ENCODE peak calls at places on chromosome 4, in eight cellular contexts. One of them, this sample, is unnamed.

GRCh38 chr4:45033676-45034410 is 307.5 kb upstream of the GNPDA2 start:
- DNase-seq in heart left ventricle: peak
- DNase-seq in mesenchymal stem cell: no peak
- DNase-seq in tibial artery: no peak
- DNase-seq in CD8-positive, alpha-beta memory T cell: no peak
- DNase-seq in CD4-positive, alpha-beta T cell: no peak
- DNase-seq in right lobe of liver: no peak
- DNase-seq in dorsolateral prefrontal cortex: no peak
- DNase-seq in this sample: no peak

GRCh38 chr4:123361195-123361861 is 35.3 kb upstream of the SPRY1 start:
- DNase-seq in heart left ventricle: no peak
- DNase-seq in mesenchymal stem cell: peak
- DNase-seq in tibial artery: no peak
- DNase-seq in CD8-positive, alpha-beta memory T cell: no peak
- DNase-seq in CD4-positive, alpha-beta T cell: no peak
- DNase-seq in right lobe of liver: no peak
- DNase-seq in dorsolateral prefrontal cortex: no peak
- DNase-seq in this sample: peak

GRCh38 chr4:110633358-110634319 is 10.8 kb upstream of the PITX2 start:
- DNase-seq in heart left ventricle: no peak
- DNase-seq in mesenchymal stem cell: peak
- DNase-seq in tibial artery: no peak
- DNase-seq in CD8-positive, alpha-beta memory T cell: no peak
- DNase-seq in CD4-positive, alpha-beta T cell: no peak
- DNase-seq in right lobe of liver: no peak
- DNase-seq in dorsolateral prefrontal cortex: no peak
- DNase-seq in this sample: no peak

GRCh38 chr4:6368601-6369000 is 99.0 kb downstream of the WFS1 start:
- DNase-seq in heart left ventricle: no peak
- DNase-seq in mesenchymal stem cell: no peak
- DNase-seq in tibial artery: no peak
- DNase-seq in CD8-positive, alpha-beta memory T cell: no peak
- DNase-seq in CD4-positive, alpha-beta T cell: no peak
- DNase-seq in right lobe of liver: peak
- DNase-seq in dorsolateral prefrontal cortex: no peak
- DNase-seq in this sample: no peak

GRCh38 chr4:123816970-123817688 is 420.5 kb downstream of the SPRY1 start:
- DNase-seq in heart left ventricle: no peak
- DNase-seq in mesenchymal stem cell: no peak
- DNase-seq in tibial artery: no peak
- DNase-seq in CD8-positive, alpha-beta memory T cell: no peak
- DNase-seq in CD4-positive, alpha-beta T cell: no peak
- DNase-seq in right lobe of liver: no peak
- DNase-seq in dorsolateral prefrontal cortex: no peak
- DNase-seq in this sample: no peak

GRCh38 chr4:5965225-5965624 is 53.0 kb downstream of the C4orf50 start:
- DNase-seq in heart left ventricle: no peak
- DNase-seq in mesenchymal stem cell: no peak
- DNase-seq in tibial artery: no peak
- DNase-seq in CD8-positive, alpha-beta memory T cell: no peak
- DNase-seq in CD4-positive, alpha-beta T cell: no peak
- DNase-seq in right lobe of liver: no peak
- DNase-seq in dorsolateral prefrontal cortex: no peak
- DNase-seq in this sample: no peak

GRCh38 chr4:154760895-154761294 is 17.1 kb downstream of the LRAT start:
- DNase-seq in heart left ventricle: no peak
- DNase-seq in mesenchymal stem cell: no peak
- DNase-seq in tibial artery: no peak
- DNase-seq in CD8-positive, alpha-beta memory T cell: no peak
- DNase-seq in CD4-positive, alpha-beta T cell: no peak
- DNase-seq in right lobe of liver: no peak
- DNase-seq in dorsolateral prefrontal cortex: no peak
- DNase-seq in this sample: no peak

GRCh38 chr4:105808459-105809041 is 86.7 kb upstream of the NPNT start:
- DNase-seq in heart left ventricle: no peak
- DNase-seq in mesenchymal stem cell: peak
- DNase-seq in tibial artery: peak
- DNase-seq in CD8-positive, alpha-beta memory T cell: no peak
- DNase-seq in CD4-positive, alpha-beta T cell: no peak
- DNase-seq in right lobe of liver: no peak
- DNase-seq in dorsolateral prefrontal cortex: no peak
- DNase-seq in this sample: peak

GRCh38 chr4:10082047-10082446 is 34.6 kb downstream of the WDR1 start:
- DNase-seq in heart left ventricle: peak
- DNase-seq in mesenchymal stem cell: no peak
- DNase-seq in tibial artery: peak
- DNase-seq in CD8-positive, alpha-beta memory T cell: no peak
- DNase-seq in CD4-positive, alpha-beta T cell: no peak
- DNase-seq in right lobe of liver: peak
- DNase-seq in dorsolateral prefrontal cortex: no peak
- DNase-seq in this sample: no peak

GRCh38 chr4:140367738-140368137 is 5.7 kb upstream of the SCOC start:
- DNase-seq in heart left ventricle: no peak
- DNase-seq in mesenchymal stem cell: no peak
- DNase-seq in tibial artery: no peak
- DNase-seq in CD8-positive, alpha-beta memory T cell: no peak
- DNase-seq in CD4-positive, alpha-beta T cell: no peak
- DNase-seq in right lobe of liver: no peak
- DNase-seq in dorsolateral prefrontal cortex: no peak
- DNase-seq in this sample: no peak

GRCh38 chr4:72983706-72984105 is 85.8 kb downstream of the COX18 start:
- DNase-seq in heart left ventricle: no peak
- DNase-seq in mesenchymal stem cell: no peak
- DNase-seq in tibial artery: no peak
- DNase-seq in CD8-positive, alpha-beta memory T cell: no peak
- DNase-seq in CD4-positive, alpha-beta T cell: no peak
- DNase-seq in right lobe of liver: no peak
- DNase-seq in dorsolateral prefrontal cortex: no peak
- DNase-seq in this sample: no peak

GRCh38 chr4:865121-865465 is 39.2 kb upstream of the CPLX1 start:
- DNase-seq in heart left ventricle: no peak
- DNase-seq in mesenchymal stem cell: no peak
- DNase-seq in tibial artery: no peak
- DNase-seq in CD8-positive, alpha-beta memory T cell: no peak
- DNase-seq in CD4-positive, alpha-beta T cell: no peak
- DNase-seq in right lobe of liver: peak
- DNase-seq in dorsolateral prefrontal cortex: no peak
- DNase-seq in this sample: no peak

GRCh38 chr4:111510535-111510934 is 634.7 kb upstream of the FAM241A start:
- DNase-seq in heart left ventricle: no peak
- DNase-seq in mesenchymal stem cell: no peak
- DNase-seq in tibial artery: no peak
- DNase-seq in CD8-positive, alpha-beta memory T cell: no peak
- DNase-seq in CD4-positive, alpha-beta T cell: no peak
- DNase-seq in right lobe of liver: no peak
- DNase-seq in dorsolateral prefrontal cortex: no peak
- DNase-seq in this sample: no peak

GRCh38 chr4:147309434-147309833 is 171.5 kb upstream of the EDNRA start:
- DNase-seq in heart left ventricle: no peak
- DNase-seq in mesenchymal stem cell: peak
- DNase-seq in tibial artery: no peak
- DNase-seq in CD8-positive, alpha-beta memory T cell: no peak
- DNase-seq in CD4-positive, alpha-beta T cell: no peak
- DNase-seq in right lobe of liver: no peak
- DNase-seq in dorsolateral prefrontal cortex: no peak
- DNase-seq in this sample: no peak

GRCh38 chr4:2796261-2797187 is 3.6 kb downstream of the SH3BP2 start:
- DNase-seq in heart left ventricle: peak
- DNase-seq in mesenchymal stem cell: peak
- DNase-seq in tibial artery: peak
- DNase-seq in CD8-positive, alpha-beta memory T cell: no peak
- DNase-seq in CD4-positive, alpha-beta T cell: no peak
- DNase-seq in right lobe of liver: peak
- DNase-seq in dorsolateral prefrontal cortex: no peak
- DNase-seq in this sample: peak

GRCh38 chr4:90841676-90842075 is 714.5 kb downstream of the CCSER1 start:
- DNase-seq in heart left ventricle: no peak
- DNase-seq in mesenchymal stem cell: no peak
- DNase-seq in tibial artery: no peak
- DNase-seq in CD8-positive, alpha-beta memory T cell: no peak
- DNase-seq in CD4-positive, alpha-beta T cell: no peak
- DNase-seq in right lobe of liver: no peak
- DNase-seq in dorsolateral prefrontal cortex: no peak
- DNase-seq in this sample: no peak

GRCh38 chr4:183345261-183345660 is 23.0 kb upstream of the CLDN24 start:
- DNase-seq in heart left ventricle: no peak
- DNase-seq in mesenchymal stem cell: no peak
- DNase-seq in tibial artery: no peak
- DNase-seq in CD8-positive, alpha-beta memory T cell: no peak
- DNase-seq in CD4-positive, alpha-beta T cell: no peak
- DNase-seq in right lobe of liver: no peak
- DNase-seq in dorsolateral prefrontal cortex: no peak
- DNase-seq in this sample: no peak

DNA sequence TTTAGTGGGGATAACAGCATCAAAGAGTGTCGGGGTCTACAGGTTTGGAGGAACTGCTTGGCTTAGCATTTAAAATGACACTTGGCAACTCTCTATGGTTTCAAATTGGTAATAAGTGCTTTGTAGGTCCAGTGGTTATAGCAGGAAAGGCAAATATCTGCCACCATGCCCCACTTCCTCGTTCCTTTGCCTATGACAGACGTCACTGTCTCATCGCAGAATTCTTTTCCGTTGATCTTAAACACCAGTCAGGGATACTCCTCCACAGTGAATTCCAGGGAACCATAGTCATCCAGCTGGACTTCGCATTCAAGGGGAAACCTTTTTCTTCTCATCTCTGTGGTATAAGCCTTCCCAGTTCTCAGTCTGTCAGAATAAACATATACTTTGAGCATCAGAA is 319.1 kb downstream of the GPAT3 start:
- DNase-seq in heart left ventricle: no peak
- DNase-seq in mesenchymal stem cell: peak
- DNase-seq in tibial artery: no peak
- DNase-seq in CD8-positive, alpha-beta memory T cell: no peak
- DNase-seq in CD4-positive, alpha-beta T cell: no peak
- DNase-seq in right lobe of liver: no peak
- DNase-seq in dorsolateral prefrontal cortex: no peak
- DNase-seq in this sample: no peak
- H3K27ac ChIP-seq in heart left ventricle: no peak
- H3K27ac ChIP-seq in mesenchymal stem cell: peak
- H3K27ac ChIP-seq in tibial artery: no peak
- H3K27ac ChIP-seq in CD8-positive, alpha-beta memory T cell: no peak
- H3K27ac ChIP-seq in CD4-positive, alpha-beta T cell: no peak
- H3K27ac ChIP-seq in right lobe of liver: no peak
- H3K27ac ChIP-seq in dorsolateral prefrontal cortex: no peak
- H3K27ac ChIP-seq in this sample: no peak

GRCh38 chr4:48037117-48037462 is 20.5 kb downstream of the NIPAL1 start:
- DNase-seq in heart left ventricle: no peak
- DNase-seq in mesenchymal stem cell: no peak
- DNase-seq in tibial artery: no peak
- DNase-seq in CD8-positive, alpha-beta memory T cell: no peak
- DNase-seq in CD4-positive, alpha-beta T cell: no peak
- DNase-seq in right lobe of liver: no peak
- DNase-seq in dorsolateral prefrontal cortex: no peak
- DNase-seq in this sample: no peak
- H3K27ac ChIP-seq in heart left ventricle: no peak
- H3K27ac ChIP-seq in mesenchymal stem cell: no peak
- H3K27ac ChIP-seq in tibial artery: no peak
- H3K27ac ChIP-seq in CD8-positive, alpha-beta memory T cell: no peak
- H3K27ac ChIP-seq in CD4-positive, alpha-beta T cell: no peak
- H3K27ac ChIP-seq in right lobe of liver: no peak
- H3K27ac ChIP-seq in dorsolateral prefrontal cortex: no peak
- H3K27ac ChIP-seq in this sample: no peak

GRCh38 chr4:137359691-137360315 is 172.5 kb downstream of the PCDH18 start:
- DNase-seq in heart left ventricle: no peak
- DNase-seq in mesenchymal stem cell: no peak
- DNase-seq in tibial artery: no peak
- DNase-seq in CD8-positive, alpha-beta memory T cell: no peak
- DNase-seq in CD4-positive, alpha-beta T cell: no peak
- DNase-seq in right lobe of liver: no peak
- DNase-seq in dorsolateral prefrontal cortex: no peak
- DNase-seq in this sample: no peak
- H3K27ac ChIP-seq in heart left ventricle: no peak
- H3K27ac ChIP-seq in mesenchymal stem cell: no peak
- H3K27ac ChIP-seq in tibial artery: peak
- H3K27ac ChIP-seq in CD8-positive, alpha-beta memory T cell: no peak
- H3K27ac ChIP-seq in CD4-positive, alpha-beta T cell: no peak
- H3K27ac ChIP-seq in right lobe of liver: no peak
- H3K27ac ChIP-seq in dorsolateral prefrontal cortex: no peak
- H3K27ac ChIP-seq in this sample: no peak

GRCh38 chr4:54226399-54227260 is 2.5 kb upstream of the PDGFRA start:
- DNase-seq in heart left ventricle: peak
- DNase-seq in mesenchymal stem cell: peak
- DNase-seq in tibial artery: peak
- DNase-seq in CD8-positive, alpha-beta memory T cell: no peak
- DNase-seq in CD4-positive, alpha-beta T cell: no peak
- DNase-seq in right lobe of liver: peak
- DNase-seq in dorsolateral prefrontal cortex: no peak
- DNase-seq in this sample: peak

GRCh38 chr4:54228064-54228527 is 997 bp upstream of the PDGFRA start:
- DNase-seq in heart left ventricle: peak
- DNase-seq in mesenchymal stem cell: peak
- DNase-seq in tibial artery: peak
- DNase-seq in CD8-positive, alpha-beta memory T cell: no peak
- DNase-seq in CD4-positive, alpha-beta T cell: no peak
- DNase-seq in right lobe of liver: peak
- DNase-seq in dorsolateral prefrontal cortex: peak
- DNase-seq in this sample: peak

GRCh38 chr4:54224960-54225670 is 4.0 kb upstream of the PDGFRA start:
- DNase-seq in heart left ventricle: no peak
- DNase-seq in mesenchymal stem cell: no peak
- DNase-seq in tibial artery: no peak
- DNase-seq in CD8-positive, alpha-beta memory T cell: no peak
- DNase-seq in CD4-positive, alpha-beta T cell: no peak
- DNase-seq in right lobe of liver: no peak
- DNase-seq in dorsolateral prefrontal cortex: no peak
- DNase-seq in this sample: no peak

GRCh38 chr4:54227261-54228063 is 1.6 kb upstream of the PDGFRA start:
- DNase-seq in heart left ventricle: no peak
- DNase-seq in mesenchymal stem cell: peak
- DNase-seq in tibial artery: peak
- DNase-seq in CD8-positive, alpha-beta memory T cell: no peak
- DNase-seq in CD4-positive, alpha-beta T cell: no peak
- DNase-seq in right lobe of liver: peak
- DNase-seq in dorsolateral prefrontal cortex: no peak
- DNase-seq in this sample: peak

DNA sequence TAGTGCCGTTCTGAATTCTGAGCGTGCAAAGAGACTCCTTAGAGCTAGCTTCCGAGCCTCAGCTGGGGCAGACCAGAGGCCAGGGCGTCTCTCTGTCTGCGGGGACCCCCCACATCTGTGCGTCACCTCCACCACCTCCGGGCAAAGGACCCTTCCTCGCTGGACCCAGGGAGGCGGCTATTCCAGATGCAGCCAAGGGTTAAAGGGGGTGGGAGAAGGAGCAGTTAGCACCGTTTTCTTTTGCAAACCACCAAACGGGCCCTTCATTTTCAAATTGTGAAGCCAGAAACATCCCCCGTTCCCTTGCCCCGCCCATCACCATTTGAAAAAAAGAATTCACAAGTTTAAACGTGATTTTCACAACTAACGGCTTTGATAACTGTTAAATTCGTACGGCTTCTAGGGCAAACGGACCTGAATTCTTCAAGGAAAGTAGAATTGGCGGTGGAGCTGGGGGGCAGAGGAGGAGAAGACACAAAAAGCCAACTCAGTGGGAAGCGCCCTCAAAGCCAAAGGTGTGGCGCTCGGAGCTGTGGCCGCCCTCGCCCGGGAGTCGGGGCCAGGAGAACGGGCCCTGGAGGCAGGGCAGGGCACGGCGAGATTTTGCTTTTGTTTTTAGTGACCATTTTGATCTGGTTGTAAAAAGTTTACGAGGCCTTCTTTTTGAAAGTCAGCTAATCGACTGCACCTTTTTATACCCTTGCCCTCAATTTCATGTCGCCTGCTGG is 3.3 kb upstream of the PDGFRA start:
- DNase-seq in heart left ventricle: no peak
- DNase-seq in mesenchymal stem cell: peak
- DNase-seq in tibial artery: no peak
- DNase-seq in CD8-positive, alpha-beta memory T cell: no peak
- DNase-seq in CD4-positive, alpha-beta T cell: no peak
- DNase-seq in right lobe of liver: no peak
- DNase-seq in dorsolateral prefrontal cortex: no peak
- DNase-seq in this sample: no peak
- H3K27ac ChIP-seq in heart left ventricle: peak
- H3K27ac ChIP-seq in mesenchymal stem cell: no peak
- H3K27ac ChIP-seq in tibial artery: peak
- H3K27ac ChIP-seq in CD8-positive, alpha-beta memory T cell: no peak
- H3K27ac ChIP-seq in CD4-positive, alpha-beta T cell: no peak
- H3K27ac ChIP-seq in right lobe of liver: peak
- H3K27ac ChIP-seq in dorsolateral prefrontal cortex: no peak
- H3K27ac ChIP-seq in this sample: peak